ENCODE peak calls at places on chromosomes 3 and 15, in nine cellular contexts. G, J, E, L, R, M, H, A and I are unnamed samples.
A peak's percentile ranks its signal among the peaks of the same experiment; 100 is the strongest.

GRCh38 chr3:158430448-158430847 is 140.5 kb upstream of the MLF1 start:
- DNase-seq in L (no peak), H (no peak), G (no peak), R (no peak), A (no peak), E (no peak), M (no peak), J (peak; percentile 2), I (no peak)

GRCh38 chr3:160200328-160200727 is 24.9 kb upstream of the C3orf80 start:
- DNase-seq in L (no peak), J (no peak), R (no peak), M (no peak), H (no peak), A (no peak), E (no peak), G (no peak), I (no peak)

GRCh38 chr15:49620174-49620573 is 444 bp downstream of the FAM227B start:
- DNase-seq in L (peak; percentile 27), J (peak; percentile 38), E (no peak), R (no peak), G (peak; percentile 69), H (peak; percentile 5), A (no peak), M (no peak), I (peak; percentile 2)

GRCh38 chr3:182118081-182118480 is 406.4 kb downstream of the SOX2 start:
- DNase-seq in L (no peak), A (no peak), E (no peak), J (peak; percentile 65), H (no peak), M (no peak), R (no peak), G (no peak), I (no peak)

GRCh38 chr15:81182031-81182745 is 14.5 kb upstream of the IL16 start:
- DNase-seq in H (no peak), R (peak; percentile 8), A (no peak), J (no peak), L (no peak), E (peak; percentile 50), G (peak; percentile 64), M (no peak), I (no peak)

GRCh38 chr15:74307827-74308642 is 59.4 kb downstream of the CYP11A1 start:
- DNase-seq in A (peak; percentile 87), L (peak; percentile 38), J (peak; percentile 76), M (peak; percentile 49), G (peak; percentile 84), H (peak; percentile 82), E (peak; percentile 87), R (peak; percentile 70), I (peak; percentile 46)

GRCh38 chr3:51593697-51594096 is 55.2 kb downstream of the RAD54L2 start:
- DNase-seq in H (no peak), J (no peak), M (no peak), A (no peak), G (no peak), R (no peak), E (no peak), L (no peak), I (no peak)

GRCh38 chr15:71538922-71539321 is 271.4 kb upstream of the NR2E3 start:
- DNase-seq in A (no peak), H (no peak), R (no peak), M (no peak), E (peak; percentile 33), L (no peak), G (no peak), J (no peak), I (no peak)

GRCh38 chr3:82938821-82939328 is 1177.4 kb upstream of the GBE1 start:
- DNase-seq in L (no peak), J (no peak), G (no peak), R (peak; percentile 2), M (no peak), A (peak; percentile 10), H (no peak), E (no peak), I (no peak)

GRCh38 chr15:88779944-88780343 is 23.3 kb upstream of the ACAN start:
- DNase-seq in A (no peak), E (no peak), M (no peak), H (no peak), R (no peak), L (no peak), J (no peak), G (no peak), I (no peak)

GRCh38 chr3:25420168-25420567 is 7.9 kb upstream of the RARB start:
- DNase-seq in H (peak; percentile 94), L (no peak), E (peak; percentile 44), M (no peak), A (no peak), J (no peak), R (no peak), G (no peak), I (no peak)

GRCh38 chr15:34927726-34928125 is 41.8 kb downstream of the AQR start:
- DNase-seq in E (no peak), H (peak; percentile 26), L (no peak), A (no peak), R (no peak), G (no peak), J (peak; percentile 60), M (no peak), I (no peak)

GRCh38 chr15:60573936-60574335 is 95.0 kb upstream of the ICE2 start:
- DNase-seq in J (no peak), A (no peak), E (no peak), R (no peak), M (no peak), H (no peak), L (no peak), G (no peak), I (no peak)

GRCh38 chr15:77550275-77551251 is 82.1 kb downstream of the LINGO1 start:
- DNase-seq in J (no peak), H (no peak), E (no peak), M (no peak), G (no peak), A (no peak), R (peak; percentile 59), L (no peak), I (no peak)

GRCh38 chr3:100090669-100091005 is 23.7 kb downstream of the FILIP1L start:
- DNase-seq in M (no peak), A (no peak), R (no peak), H (no peak), E (no peak), L (no peak), J (no peak), G (no peak), I (no peak)

GRCh38 chr3:159208080-159208479 is 406.2 kb downstream of the MFSD1 start:
- DNase-seq in G (no peak), J (no peak), A (no peak), H (no peak), M (no peak), L (no peak), R (no peak), E (no peak), I (no peak)

GRCh38 chr3:62667714-62668113 is 207.5 kb downstream of the CADPS start:
- DNase-seq in H (peak; percentile 71), E (peak; percentile 39), A (no peak), J (no peak), R (no peak), G (no peak), L (no peak), M (no peak), I (peak; percentile 78)

GRCh38 chr3:53030864-53031445 is 14.9 kb downstream of the SFMBT1 start:
- DNase-seq in M (no peak), G (no peak), R (no peak), L (no peak), H (peak; percentile 65), E (no peak), A (no peak), J (no peak), I (no peak)
- TF ChIP-seq EZH2phosphoT487 in M (no peak), G (no peak), R (no peak), L (no peak), H (no peak), E (no peak), A (no peak), J (no peak), I (no peak)

GRCh38 chr15:25208735-25209134 is 230.1 kb downstream of the UBE3A start:
- DNase-seq in M (no peak), J (no peak), L (no peak), A (no peak), H (peak; percentile 4), R (no peak), E (no peak), G (no peak), I (no peak)

DNA sequence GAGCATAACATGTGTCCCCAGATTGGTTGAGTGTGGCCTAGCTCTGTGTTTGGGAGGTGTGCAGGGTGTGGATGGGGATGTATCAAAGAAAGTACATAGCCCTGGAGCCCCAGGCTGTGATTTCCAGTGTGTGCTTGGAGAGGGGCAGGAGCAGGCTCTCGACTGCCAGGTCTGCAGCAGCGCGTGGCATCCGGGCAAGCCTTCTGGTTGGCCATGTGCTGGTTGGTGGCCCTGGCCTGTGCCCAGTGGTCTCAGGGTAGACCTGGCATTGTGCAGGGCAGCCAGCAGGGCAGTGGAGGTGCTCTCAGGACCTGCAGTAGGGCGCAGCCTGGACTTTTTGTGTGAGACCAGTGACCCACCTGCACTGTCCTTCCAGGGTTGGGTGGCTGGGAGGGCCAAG is 231.5 kb downstream of the UBE3A start:
- DNase-seq in L (no peak), M (no peak), H (no peak), E (no peak), R (no peak), G (no peak), J (no peak), A (no peak), I (no peak)
- TF ChIP-seq EZH2phosphoT487 in L (no peak), M (no peak), H (no peak), E (no peak), R (no peak), G (no peak), J (no peak), A (no peak), I (no peak)

DNA sequence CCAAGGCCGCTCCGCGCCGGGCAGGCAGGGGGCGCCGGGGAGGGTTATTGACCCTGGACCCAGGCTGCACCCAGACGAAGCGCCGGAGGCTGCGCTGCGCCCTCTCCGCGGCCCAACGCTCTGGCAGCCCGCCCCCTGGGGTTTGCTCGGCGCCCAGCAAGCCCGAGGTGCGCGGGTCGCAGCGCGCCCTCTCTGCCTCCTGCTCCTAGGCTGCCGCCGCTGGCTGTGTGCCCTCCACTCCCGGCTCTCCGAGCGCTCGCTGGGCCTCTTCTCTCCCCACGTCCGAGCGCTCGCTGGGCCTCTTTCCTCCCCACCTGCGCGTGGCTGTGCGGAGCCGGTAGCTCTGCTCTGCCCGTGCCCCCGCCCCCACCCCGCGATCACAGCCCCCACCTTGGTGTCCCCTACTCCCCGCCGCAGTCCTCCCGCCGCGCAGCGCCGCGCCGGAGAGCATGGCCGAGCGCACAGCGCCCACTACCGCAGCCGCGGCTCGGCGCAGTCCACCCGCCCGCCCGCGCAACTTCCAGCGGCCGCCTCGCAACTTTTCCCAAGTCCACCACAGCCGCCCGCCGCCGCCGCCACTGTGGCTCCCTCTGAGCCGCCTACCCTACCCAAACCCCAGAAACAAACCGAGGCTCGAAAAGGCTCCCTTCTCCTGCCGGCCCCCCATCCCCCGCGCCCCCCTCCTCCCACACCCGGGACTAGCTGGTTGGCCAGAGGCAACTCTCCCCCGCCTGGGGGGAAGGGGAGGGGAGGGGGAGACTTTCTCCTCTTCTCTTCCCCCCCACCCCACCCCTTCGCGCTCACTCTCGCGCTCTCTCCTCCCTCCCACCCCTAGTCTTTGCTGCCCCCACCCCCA is 1.1 kb downstream of the MECOM start:
- DNase-seq in J (peak; percentile 73), A (peak; percentile 91), R (peak; percentile 90), L (peak; percentile 92), H (peak; percentile 90), E (peak; percentile 93), M (peak; percentile 24), G (peak; percentile 83), I (peak; percentile 73)
- TF ChIP-seq EZH2phosphoT487 in J (no peak), A (no peak), R (no peak), L (no peak), H (no peak), E (no peak), M (no peak), G (no peak), I (no peak)

GRCh38 chr3:194485876-194486539 is 794 bp downstream of the ATP13A3 start:
- DNase-seq in H (peak; percentile 34), E (peak; percentile 29), A (no peak), G (peak; percentile 62), J (peak; percentile 28), R (peak; percentile 67), M (no peak), L (peak; percentile 54), I (peak; percentile 44)
- TF ChIP-seq EZH2phosphoT487 in H (no peak), E (no peak), A (no peak), G (no peak), J (no peak), R (no peak), M (no peak), L (no peak), I (no peak)